ENCODE peak calls at places on chromosomes 4 and X, in four cellular contexts. S, A, U and D are unnamed samples.

GRCh38 chr4:8175686-8176085 is 17.1 kb upstream of the ABLIM2 start:
- DNase-seq in U (no peak), A (no peak), S (no peak), D (no peak)

GRCh38 chr4:21885241-21885640 is 63.3 kb downstream of the KCNIP4 start:
- DNase-seq in U (no peak), S (no peak), A (no peak), D (no peak)

GRCh38 chr4:143692241-143692640 is 8.2 kb downstream of the FREM3 start:
- DNase-seq in U (no peak), A (no peak), S (no peak), D (no peak)

GRCh38 chr4:129738175-129738574 is 642.2 kb downstream of the C4orf33 start:
- DNase-seq in S (no peak), U (no peak), A (no peak), D (no peak)

GRCh38 chr4:147707892-147708672 is 23.8 kb upstream of the ARHGAP10 start:
- DNase-seq in U (no peak), A (peak; percentile 40), S (peak; percentile 70), D (peak; percentile 30)

GRCh38 chr4:107548211-107548905 is 171.7 kb downstream of the PAPSS1 start:
- DNase-seq in U (no peak), S (no peak), A (no peak), D (no peak)

GRCh38 chr4:158796370-158797140 is 27.7 kb downstream of the FNIP2 start:
- DNase-seq in S (no peak), A (no peak), U (no peak), D (no peak)

GRCh38 chr4:17132226-17132625 is 233.8 kb upstream of the LDB2 start:
- DNase-seq in U (no peak), A (no peak), S (no peak), D (no peak)

GRCh38 chr4:178553201-178553600 is 1111.0 kb upstream of the AGA start:
- DNase-seq in A (no peak), S (no peak), U (no peak), D (no peak)

GRCh38 chr4:168622600-168622999 is 125.7 kb downstream of the PALLD start:
- DNase-seq in S (no peak), A (no peak), U (no peak), D (no peak)

GRCh38 chr4:15575951-15576350 is 79.2 kb downstream of the FBXL5 start:
- DNase-seq in S (no peak), A (no peak), U (no peak), D (no peak)

GRCh38 chr4:121459056-121459455 is 78.2 kb upstream of the QRFPR start:
- DNase-seq in A (no peak), U (no peak), S (no peak), D (no peak)
- TF ChIP-seq POLR2AphosphoS5 in A (no peak), U (no peak), S (no peak), D (no peak)

DNA sequence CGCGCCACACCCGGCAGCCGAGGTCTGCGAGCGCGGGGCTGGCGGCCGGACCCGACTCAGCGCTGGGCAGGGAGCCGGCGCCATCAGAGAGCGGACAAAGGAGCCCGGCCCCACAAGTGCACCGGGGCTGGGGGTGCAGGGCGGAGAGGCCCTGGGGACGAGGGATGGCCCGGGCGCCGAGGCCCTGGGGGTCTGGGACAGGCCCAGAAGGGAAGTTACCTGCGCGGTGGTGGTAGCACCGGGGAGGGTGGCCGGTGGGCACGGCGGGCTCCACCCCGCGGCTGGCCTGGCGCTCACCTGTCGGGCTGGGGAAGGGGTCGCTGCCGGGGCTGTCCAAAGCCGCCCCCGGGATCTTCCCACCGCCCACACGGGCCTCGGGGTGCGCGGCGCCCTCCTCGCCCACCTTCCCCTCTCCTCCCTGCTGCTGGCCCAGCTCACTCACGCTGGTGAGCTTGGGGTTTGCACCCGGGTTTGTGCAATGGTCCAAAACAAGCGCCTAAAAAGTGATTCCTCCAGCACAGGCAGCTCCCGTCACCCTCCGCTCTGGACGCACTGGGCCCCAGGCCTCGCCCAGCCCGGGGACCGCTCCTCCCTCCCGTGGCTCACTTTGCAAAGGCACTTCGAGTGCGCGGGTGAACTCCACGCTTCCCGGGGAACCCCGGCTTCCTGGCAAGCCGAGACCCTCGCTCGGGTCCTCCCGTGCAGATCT is at the start of gene CTPS2:
- DNase-seq in S (peak; percentile 85), U (peak; percentile 81), A (peak; percentile 59), D (peak; percentile 39)
- TF ChIP-seq POLR2A in S (peak; percentile 21), U (no peak), A (peak; percentile 84), D (no peak)

GRCh38 chrX:97841544-97842179 is 958.0 kb downstream of the RPA4 start:
- DNase-seq in U (no peak), S (no peak), A (no peak), D (no peak)
- H3K9me3 ChIP-seq in U (no peaks in the 10 kb centered on the region), S (no peaks in the 10 kb centered on the region), A (no peaks in the 10 kb centered on the region), D (no peaks in the 10 kb centered on the region)

DNA sequence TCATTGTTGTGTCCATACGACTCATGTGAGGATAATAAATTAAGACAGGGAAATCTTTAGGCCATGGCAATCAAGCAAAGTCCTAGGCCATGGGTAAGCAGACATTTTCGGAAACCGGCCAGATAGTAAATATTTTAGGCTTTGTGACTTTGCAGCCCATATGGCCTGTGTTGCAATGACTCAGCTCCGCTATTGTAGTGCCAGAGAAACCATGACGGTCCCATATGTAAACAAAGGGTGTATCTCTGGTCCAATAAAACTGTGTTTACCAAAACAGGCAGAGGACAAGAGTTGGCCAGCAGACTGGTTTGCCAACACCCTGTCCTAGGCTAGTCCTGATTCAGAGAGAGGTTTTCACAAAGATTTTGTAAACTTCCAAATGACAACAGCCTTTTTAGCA is 5.0 kb downstream of the FAM114A1 start:
- DNase-seq in S (no peak), U (no peak), A (no peak), D (no peak)
- TF ChIP-seq POLR2AphosphoS5 in S (peak; percentile 48), U (no peak), A (no peak), D (no peak)

GRCh38 chr4:151760713-151761661 is at the start of gene GATB:
- DNase-seq in U (peak; percentile 94), S (peak; percentile 96), A (peak; percentile 91), D (peak; percentile 92)
- TF ChIP-seq POLR2A in U (no peak), S (peak; percentile 46), A (peak; percentile 88), D (peak; percentile 39)